ENCODE peak calls at places on chromosomes 6 and 20, in four cellular contexts. R, B, X and C are unnamed samples.

GRCh38 chr20:48209102-48209501 is 423.8 kb upstream of the SULF2 start:
- DNase-seq in R (no peak), B (no peak), X (no peak), C (no peak)

GRCh38 chr6:26249959-26250805 is 114.8 kb upstream of the BTN3A2 start:
- DNase-seq in R (peak; percentile 58), B (peak; percentile 86), X (peak; percentile 97), C (peak; percentile 82)

GRCh38 chr6:168643401-168643800 is 202.4 kb downstream of the SMOC2 start:
- DNase-seq in R (no peak), B (no peak), X (no peak), C (no peak)

GRCh38 chr20:47468290-47469050 is 33.2 kb upstream of the NCOA3 start:
- DNase-seq in R (no peak), B (peak; percentile 28), X (peak; percentile 85), C (no peak)

GRCh38 chr6:35485402-35485877 is 11.4 kb downstream of the TEAD3 start:
- DNase-seq in R (no peak), B (no peak), X (no peak), C (no peak)

GRCh38 chr6:35691027-35691824 is 2.5 kb upstream of the FKBP5 start:
- DNase-seq in R (no peak), B (no peak), X (no peak), C (no peak)

GRCh38 chr20:63123326-63123725 is 92.6 kb downstream of the YTHDF1 start:
- DNase-seq in R (no peak), B (no peak), X (no peak), C (no peak)

GRCh38 chr6:49918787-49919186 is 45.2 kb downstream of the DEFB114 start:
- DNase-seq in R (no peak), B (no peak), X (no peak), C (no peak)

GRCh38 chr6:136191606-136192005 is 58.5 kb downstream of the MTFR2 start:
- DNase-seq in R (no peak), B (no peak), X (no peak), C (no peak)

GRCh38 chr20:58645277-58645968 is 5.7 kb upstream of the STX16 start:
- DNase-seq in R (peak; percentile 59), B (no peak), X (no peak), C (no peak)

GRCh38 chr20:64104667-64105451 is 2.5 kb downstream of the NPBWR2 start:
- DNase-seq in R (no peak), B (no peak), X (no peak), C (no peak)

GRCh38 chr6:116370717-116371383 is at the start of gene DSE:
- DNase-seq in R (no peak), B (peak; percentile 32), X (no peak), C (peak; percentile 55)

GRCh38 chr6:117573006-117573680 is 29.2 kb downstream of the GOPC start:
- DNase-seq in R (no peak), B (no peak), X (no peak), C (no peak)

GRCh38 chr20:11654766-11655165 is 262.9 kb upstream of the BTBD3 start:
- DNase-seq in R (no peak), B (no peak), X (no peak), C (no peak)

GRCh38 chr6:90078513-90079289 is 184.4 kb downstream of the GJA10 start:
- DNase-seq in R (no peak), B (peak; percentile 50), X (no peak), C (no peak)

GRCh38 chr6:81547149-81547548 is 205.3 kb downstream of the TENT5A start:
- DNase-seq in R (no peak), B (no peak), X (no peak), C (no peak)

GRCh38 chr6:110875548-110876169 is 1.1 kb downstream of the AMD1 start:
- DNase-seq in R (no peak), B (peak; percentile 56), X (no peak), C (peak; percentile 29)

GRCh38 chr20:64238851-64239387 is 16.6 kb upstream of the PCMTD2 start:
- DNase-seq in R (peak; percentile 49), B (no peak), X (peak; percentile 36), C (no peak)

GRCh38 chr6:134060491-134061106 is 8.2 kb upstream of the SLC2A12 start:
- DNase-seq in R (peak; percentile 57), B (no peak), X (no peak), C (no peak)

GRCh38 chr6:37665309-37665708 is 32.4 kb downstream of the MDGA1 start:
- DNase-seq in R (no peak), B (peak; percentile 35), X (no peak), C (no peak)

GRCh38 chr20:46751856-46752255 is 42.4 kb downstream of the SLC2A10 start:
- DNase-seq in R (no peak), B (peak; percentile 18), X (no peak), C (peak; percentile 38)

GRCh38 chr6:53861543-53861942 is 66.7 kb downstream of the LRRC1 start:
- DNase-seq in R (no peak), B (no peak), X (no peak), C (no peak)

GRCh38 chr6:151807513-151808330 is at the start of gene ESR1:
- DNase-seq in R (no peak), B (no peak), X (no peak), C (no peak)

GRCh38 chr6:142929751-142930358 is 15.1 kb downstream of the HIVEP2 start:
- DNase-seq in R (no peak), B (no peak), X (no peak), C (no peak)

GRCh38 chr20:3203315-3204123 is 963 bp downstream of the DDRGK1 start:
- DNase-seq in R (peak; percentile 50), B (peak; percentile 58), X (no peak), C (no peak)

GRCh38 chr6:57283096-57283495 is 34.3 kb upstream of the PRIM2 start:
- DNase-seq in R (no peak), B (no peak), X (no peak), C (no peak)

GRCh38 chr20:6993016-6993415 is 225.5 kb downstream of the BMP2 start:
- DNase-seq in R (no peak), B (no peak), X (no peak), C (peak; percentile 39)

GRCh38 chr6:163252132-163252729 is 162.3 kb upstream of the QKI start:
- DNase-seq in R (no peak), B (no peak), X (no peak), C (no peak)

GRCh38 chr6:25369450-25370086 is 90.4 kb downstream of the CARMIL1 start:
- DNase-seq in R (peak; percentile 23), B (no peak), X (no peak), C (no peak)

GRCh38 chr6:6752129-6752528 is 163.6 kb downstream of the LY86 start:
- DNase-seq in R (no peak), B (no peak), X (no peak), C (no peak)

GRCh38 chr6:151690768-151691562 is 116.5 kb upstream of the ESR1 start:
- DNase-seq in R (no peak), B (no peak), X (peak; percentile 83), C (no peak)

GRCh38 chr6:53309059-53309896 is 39.5 kb downstream of the ELOVL5 start:
- DNase-seq in R (peak; percentile 56), B (peak; percentile 69), X (peak; percentile 42), C (peak; percentile 41)

GRCh38 chr6:14450133-14451040 is 332.8 kb downstream of the CD83 start:
- DNase-seq in R (no peak), B (peak; percentile 28), X (no peak), C (no peak)

DNA sequence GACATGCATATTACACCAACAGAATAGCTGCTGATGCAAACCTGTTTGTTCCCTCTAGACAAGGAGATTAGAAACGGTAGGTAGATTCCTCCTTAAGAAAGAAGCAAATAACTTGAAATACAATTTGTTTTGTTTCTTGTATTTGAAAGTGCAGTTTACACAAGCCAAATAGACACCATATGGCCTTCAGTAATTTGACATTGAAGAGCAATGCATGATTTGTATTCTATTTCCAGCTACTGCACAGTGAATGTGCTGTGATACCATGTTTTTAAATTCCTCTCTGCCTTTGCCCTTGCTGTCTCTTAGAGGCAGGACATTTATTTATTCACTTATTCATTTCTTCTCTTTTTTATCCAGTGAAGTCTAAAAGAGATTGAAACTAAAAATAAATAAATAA is 31.9 kb upstream of the ANKEF1 start:
- DNase-seq in R (no peak), B (no peak), X (no peak), C (no peak)
- H3K4me1 ChIP-seq in R (no peaks in the 10 kb centered on the region), B (peaks cover 2% of the 10 kb centered on the region), X (no peaks in the 10 kb centered on the region), C (peaks cover 8% of the 10 kb centered on the region)

GRCh38 chr6:132972971-132973370 is 158.6 kb downstream of the RPS12 start:
- DNase-seq in R (no peak), B (no peak), X (no peak), C (no peak)

GRCh38 chr6:132971676-132972075 is 157.3 kb downstream of the RPS12 start:
- DNase-seq in R (no peak), B (no peak), X (no peak), C (no peak)

GRCh38 chr6:132974122-132974521 is 159.8 kb downstream of the RPS12 start:
- DNase-seq in R (no peak), B (no peak), X (no peak), C (no peak)

GRCh38 chr6:132972254-132972653 is 157.9 kb downstream of the RPS12 start:
- DNase-seq in R (no peak), B (no peak), X (no peak), C (no peak)

DNA sequence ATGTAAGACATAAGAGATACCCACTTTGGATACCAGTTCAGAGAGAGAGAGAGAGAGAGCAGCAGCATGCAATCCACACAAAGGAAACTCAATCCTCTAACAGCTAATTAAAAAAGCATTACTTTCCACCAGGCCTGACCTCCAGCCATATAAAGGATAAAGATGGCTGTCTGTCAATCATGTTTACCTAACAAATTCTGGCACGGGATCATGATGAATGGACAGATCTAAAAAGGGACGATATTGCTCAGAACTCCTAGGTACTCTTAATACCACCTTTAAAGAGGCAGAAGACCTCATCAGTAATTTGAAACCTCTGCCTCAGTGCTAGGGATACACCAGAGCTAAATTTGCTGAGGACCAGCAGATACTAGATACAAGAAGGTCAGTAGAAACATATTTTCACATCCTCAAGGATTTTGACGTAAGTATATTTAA is 159.2 kb downstream of the RPS12 start:
- DNase-seq in R (no peak), B (no peak), X (no peak), C (no peak)
- TF ChIP-seq ESRRA in R (no peak), B (no peak), X (no peak), C (no peak)

GRCh38 chr6:11729083-11729482 is 49.5 kb downstream of the ADTRP start:
- DNase-seq in R (no peak), B (no peak), X (no peak), C (no peak)

GRCh38 chr6:11730645-11731044 is 48.0 kb downstream of the ADTRP start:
- DNase-seq in R (no peak), B (no peak), X (peak; percentile 65), C (no peak)

GRCh38 chr6:11731423-11731822 is 47.2 kb downstream of the ADTRP start:
- DNase-seq in R (peak; percentile 22), B (no peak), X (no peak), C (no peak)

GRCh38 chr6:11734861-11735652 is 43.5 kb downstream of the ADTRP start:
- DNase-seq in R (no peak), B (no peak), X (no peak), C (no peak)

DNA sequence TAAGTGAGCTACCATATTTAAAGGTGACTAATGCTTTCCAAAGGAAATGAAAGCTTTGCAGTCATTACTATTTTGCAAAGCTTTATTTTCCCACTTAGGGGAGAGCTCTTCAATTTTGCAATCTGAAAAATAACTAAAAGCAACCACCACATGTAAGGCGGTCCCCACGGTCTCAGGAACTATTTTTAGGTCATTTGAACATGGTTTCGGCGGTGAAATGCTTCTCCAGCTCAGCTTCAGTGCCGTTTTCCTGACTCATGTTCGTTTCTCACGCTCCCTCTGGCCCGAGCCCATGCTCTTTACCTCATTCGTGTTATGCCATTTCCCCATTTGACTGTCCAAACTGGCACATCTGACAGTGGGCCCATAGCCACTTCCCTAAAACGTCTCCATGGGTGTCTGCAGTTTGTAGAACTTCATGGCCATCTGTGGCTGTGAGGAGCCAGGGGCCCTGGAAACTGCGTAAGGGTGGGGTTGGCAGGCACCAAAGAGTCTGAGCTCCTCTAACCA is 46.5 kb downstream of the ADTRP start:
- DNase-seq in R (no peak), B (no peak), X (peak; percentile 99), C (no peak)
- H3K4me1 ChIP-seq in R (peaks cover 13% of the 10 kb centered on the region), B (peaks cover 8% of the 10 kb centered on the region), X (peaks cover 43% of the 10 kb centered on the region), C (no peaks in the 10 kb centered on the region)

GRCh38 chr6:4567141-4567540 is 209.1 kb upstream of the CDYL start:
- DNase-seq in R (no peak), B (no peak), X (no peak), C (no peak)
- TF ChIP-seq ESRRA in R (no peak), B (no peak), X (no peak), C (no peak)